ENCODE peak calls at places on chromosome 2, in six cellular contexts. One of them, this sample, is unnamed.

GRCh38 chr2:77193858-77194448 is 328.2 kb downstream of the LRRTM4 start:
- DNase-seq in osteocyte: no peak
- DNase-seq in SW 1271: no peak
- DNase-seq in tibial nerve: no peak
- DNase-seq in naive thymus-derived CD4-positive, alpha-beta T cell: no peak
- DNase-seq in stimulated activated CD8-positive, alpha-beta memory T cell treated with anti-CD3 and anti-CD28 coated beads, Interleukin-15, amount 100 ng/mL, for 24 hours: no peak
- DNase-seq in this sample: no peak

GRCh38 chr2:146666336-146666735 is 1178.5 kb upstream of the ACVR2A start:
- DNase-seq in osteocyte: no peak
- DNase-seq in SW 1271: no peak
- DNase-seq in tibial nerve: no peak
- DNase-seq in naive thymus-derived CD4-positive, alpha-beta T cell: no peak
- DNase-seq in stimulated activated CD8-positive, alpha-beta memory T cell treated with anti-CD3 and anti-CD28 coated beads, Interleukin-15, amount 100 ng/mL, for 24 hours: no peak
- DNase-seq in this sample: no peak

GRCh38 chr2:11539317-11540147 is 5.7 kb downstream of the GREB1 start:
- DNase-seq in osteocyte: peak; percentile 81
- DNase-seq in SW 1271: no peak
- DNase-seq in tibial nerve: peak; percentile 66
- DNase-seq in naive thymus-derived CD4-positive, alpha-beta T cell: no peak
- DNase-seq in stimulated activated CD8-positive, alpha-beta memory T cell treated with anti-CD3 and anti-CD28 coated beads, Interleukin-15, amount 100 ng/mL, for 24 hours: no peak
- DNase-seq in this sample: no peak

GRCh38 chr2:101533611-101534601 is 59.0 kb upstream of the RFX8 start:
- DNase-seq in osteocyte: no peak
- DNase-seq in SW 1271: no peak
- DNase-seq in tibial nerve: no peak
- DNase-seq in naive thymus-derived CD4-positive, alpha-beta T cell: no peak
- DNase-seq in stimulated activated CD8-positive, alpha-beta memory T cell treated with anti-CD3 and anti-CD28 coated beads, Interleukin-15, amount 100 ng/mL, for 24 hours: no peak
- DNase-seq in this sample: no peak

GRCh38 chr2:197309369-197310231 is 980 bp downstream of the ANKRD44 start:
- DNase-seq in osteocyte: no peak
- DNase-seq in SW 1271: no peak
- DNase-seq in tibial nerve: no peak
- DNase-seq in naive thymus-derived CD4-positive, alpha-beta T cell: no peak
- DNase-seq in stimulated activated CD8-positive, alpha-beta memory T cell treated with anti-CD3 and anti-CD28 coated beads, Interleukin-15, amount 100 ng/mL, for 24 hours: no peak
- DNase-seq in this sample: no peak

GRCh38 chr2:35293261-35293660 is 1062.3 kb upstream of the CRIM1 start:
- DNase-seq in osteocyte: no peak
- DNase-seq in SW 1271: no peak
- DNase-seq in tibial nerve: no peak
- DNase-seq in naive thymus-derived CD4-positive, alpha-beta T cell: no peak
- DNase-seq in stimulated activated CD8-positive, alpha-beta memory T cell treated with anti-CD3 and anti-CD28 coated beads, Interleukin-15, amount 100 ng/mL, for 24 hours: no peak
- DNase-seq in this sample: no peak

GRCh38 chr2:133489641-133490411 is 78.4 kb downstream of the NCKAP5 start:
- DNase-seq in osteocyte: no peak
- DNase-seq in SW 1271: no peak
- DNase-seq in tibial nerve: peak; percentile 74
- DNase-seq in naive thymus-derived CD4-positive, alpha-beta T cell: no peak
- DNase-seq in stimulated activated CD8-positive, alpha-beta memory T cell treated with anti-CD3 and anti-CD28 coated beads, Interleukin-15, amount 100 ng/mL, for 24 hours: no peak
- DNase-seq in this sample: no peak

GRCh38 chr2:63071664-63072063 is 21.0 kb downstream of the OTX1 start:
- DNase-seq in osteocyte: no peak
- DNase-seq in SW 1271: no peak
- DNase-seq in tibial nerve: no peak
- DNase-seq in naive thymus-derived CD4-positive, alpha-beta T cell: no peak
- DNase-seq in stimulated activated CD8-positive, alpha-beta memory T cell treated with anti-CD3 and anti-CD28 coated beads, Interleukin-15, amount 100 ng/mL, for 24 hours: no peak
- DNase-seq in this sample: no peak

GRCh38 chr2:84946204-84947009 is 24.6 kb upstream of the KCMF1 start:
- DNase-seq in osteocyte: no peak
- DNase-seq in SW 1271: peak; percentile 89
- DNase-seq in tibial nerve: no peak
- DNase-seq in naive thymus-derived CD4-positive, alpha-beta T cell: peak; percentile 74
- DNase-seq in stimulated activated CD8-positive, alpha-beta memory T cell treated with anti-CD3 and anti-CD28 coated beads, Interleukin-15, amount 100 ng/mL, for 24 hours: no peak
- DNase-seq in this sample: no peak

GRCh38 chr2:221517362-221518121 is 54.6 kb downstream of the EPHA4 start:
- DNase-seq in osteocyte: no peak
- DNase-seq in SW 1271: no peak
- DNase-seq in tibial nerve: no peak
- DNase-seq in naive thymus-derived CD4-positive, alpha-beta T cell: peak; percentile 63
- DNase-seq in stimulated activated CD8-positive, alpha-beta memory T cell treated with anti-CD3 and anti-CD28 coated beads, Interleukin-15, amount 100 ng/mL, for 24 hours: peak; percentile 32
- DNase-seq in this sample: no peak